ENCODE peak calls at places on chromosomes 12 and 14, in six cellular contexts. J, Q, P, U, M and L are unnamed samples.

GRCh38 chr14:95485222-95485819 is 31.1 kb downstream of the SYNE3 start:
- DNase-seq in J (no peak), Q (no peak), P (no peak), U (no peak), M (no peak), L (no peak)

GRCh38 chr12:92539966-92540791 is 162.6 kb upstream of the PLEKHG7 start:
- DNase-seq in J (no peak), Q (peak), P (no peak), U (no peak), M (no peak), L (no peak)

GRCh38 chr14:51283402-51283825 is 43.4 kb downstream of the TMX1 start:
- DNase-seq in J (peak), Q (peak), P (no peak), U (no peak), M (no peak), L (no peak)

GRCh38 chr12:19021240-19021639 is 108.3 kb upstream of the PLEKHA5 start:
- DNase-seq in J (no peak), Q (no peak), P (no peak), U (no peak), M (no peak), L (no peak)

GRCh38 chr12:78120866-78121590 is 290.3 kb downstream of the NAV3 start:
- DNase-seq in J (peak), Q (no peak), P (no peak), U (no peak), M (no peak), L (no peak)

GRCh38 chr12:108381793-108382436 is 42.8 kb upstream of the CMKLR1 start:
- DNase-seq in J (no peak), Q (no peak), P (no peak), U (no peak), M (no peak), L (no peak)

GRCh38 chr12:56581418-56582145 is 48.5 kb downstream of the BAZ2A start:
- DNase-seq in J (peak), Q (no peak), P (no peak), U (peak), M (no peak), L (no peak)

GRCh38 chr12:128804762-128805161 is 19.0 kb downstream of the SLC15A4 start:
- DNase-seq in J (no peak), Q (no peak), P (no peak), U (no peak), M (no peak), L (no peak)

GRCh38 chr12:83318386-83318971 is 631.8 kb downstream of the TMTC2 start:
- DNase-seq in J (peak), Q (peak), P (no peak), U (no peak), M (no peak), L (no peak)

GRCh38 chr12:88432536-88433462 is 147.5 kb downstream of the KITLG start:
- DNase-seq in J (peak), Q (no peak), P (no peak), U (no peak), M (no peak), L (no peak)

GRCh38 chr12:112907415-112908157 is 824 bp downstream of the OAS1 start:
- DNase-seq in J (no peak), Q (no peak), P (no peak), U (no peak), M (no peak), L (no peak)

GRCh38 chr12:34396861-34397590 is 374.7 kb downstream of the ALG10 start:
- DNase-seq in J (no peak), Q (peak), P (peak), U (peak), M (peak), L (no peak)

GRCh38 chr12:113119980-113120669 is 15.4 kb downstream of the RASAL1 start:
- DNase-seq in J (no peak), Q (no peak), P (no peak), U (no peak), M (no peak), L (no peak)

GRCh38 chr12:3242199-3242863 is 165.2 kb downstream of the TSPAN9 start:
- DNase-seq in J (no peak), Q (no peak), P (no peak), U (no peak), M (no peak), L (no peak)

GRCh38 chr12:131129839-131130238 is 176.1 kb downstream of the ADGRD1 start:
- DNase-seq in J (peak), Q (peak), P (no peak), U (no peak), M (peak), L (no peak)

GRCh38 chr12:98373019-98373554 is 142.3 kb upstream of the TMPO start:
- DNase-seq in J (peak), Q (peak), P (no peak), U (no peak), M (no peak), L (no peak)

GRCh38 chr12:106767206-106767605 is 7.3 kb upstream of the RIC8B start:
- DNase-seq in J (no peak), Q (no peak), P (no peak), U (no peak), M (no peak), L (no peak)